ENCODE peak calls at places on chromosome 2, in six cellular contexts. U, I, Q, E, D and K are unnamed samples.

GRCh38 chr2:66929632-66930385 is 467.3 kb upstream of the ETAA1 start:
- DNase-seq in U (peak; percentile 94), I (peak; percentile 84), Q (no peak), E (peak; percentile 23), D (peak; percentile 70), K (no peak)

GRCh38 chr2:230922951-230923717 is 1.9 kb downstream of the GPR55 start:
- DNase-seq in U (no peak), I (no peak), Q (no peak), E (peak; percentile 5), D (no peak), K (no peak)

GRCh38 chr2:108988076-108988795 is 784 bp downstream of the EDAR start:
- DNase-seq in U (no peak), I (no peak), Q (no peak), E (no peak), D (no peak), K (no peak)

GRCh38 chr2:38750011-38750792 is 959 bp downstream of the SRSF7 start:
- DNase-seq in U (peak; percentile 45), I (peak; percentile 25), Q (peak; percentile 59), E (peak; percentile 72), D (no peak), K (no peak)

GRCh38 chr2:75500633-75501032 is 60.1 kb downstream of the EVA1A start:
- DNase-seq in U (no peak), I (no peak), Q (no peak), E (no peak), D (no peak), K (no peak)

GRCh38 chr2:239329972-239330572 is 70.7 kb downstream of the HDAC4 start:
- DNase-seq in U (peak; percentile 59), I (no peak), Q (peak; percentile 79), E (no peak), D (no peak), K (no peak)

GRCh38 chr2:9617749-9618148 is 13.0 kb downstream of the YWHAQ start:
- DNase-seq in U (no peak), I (peak; percentile 73), Q (no peak), E (no peak), D (no peak), K (no peak)

GRCh38 chr2:106523980-106524665 is 37.0 kb downstream of the CD8B2 start:
- DNase-seq in U (no peak), I (no peak), Q (no peak), E (no peak), D (no peak), K (no peak)

GRCh38 chr2:167264380-167264779 is 376.1 kb downstream of the XIRP2 start:
- DNase-seq in U (no peak), I (peak; percentile 35), Q (peak; percentile 25), E (peak; percentile 36), D (no peak), K (no peak)

GRCh38 chr2:66432801-66433694 is 1.9 kb upstream of the MEIS1 start:
- DNase-seq in U (peak; percentile 96), I (peak; percentile 98), Q (peak; percentile 87), E (peak; percentile 70), D (peak; percentile 95), K (no peak)

GRCh38 chr2:136305517-136306192 is 187.7 kb upstream of the CXCR4 start:
- DNase-seq in U (no peak), I (no peak), Q (no peak), E (no peak), D (no peak), K (no peak)

GRCh38 chr2:73830871-73831401 is 2.2 kb downstream of the STAMBP start:
- DNase-seq in U (no peak), I (peak; percentile 79), Q (no peak), E (no peak), D (peak; percentile 84), K (no peak)

GRCh38 chr2:190641469-190641868 is 7.4 kb upstream of the NAB1 start:
- DNase-seq in U (no peak), I (no peak), Q (no peak), E (no peak), D (no peak), K (no peak)

GRCh38 chr2:234879671-234880455 is 72.0 kb upstream of the SH3BP4 start:
- DNase-seq in U (no peak), I (peak; percentile 66), Q (no peak), E (no peak), D (peak; percentile 47), K (no peak)

GRCh38 chr2:181111059-181111458 is 130.7 kb downstream of the UBE2E3 start:
- DNase-seq in U (no peak), I (no peak), Q (no peak), E (no peak), D (no peak), K (no peak)

GRCh38 chr2:85001595-85001994 is 30.6 kb downstream of the KCMF1 start:
- DNase-seq in U (no peak), I (peak; percentile 23), Q (no peak), E (no peak), D (no peak), K (no peak)

GRCh38 chr2:84676295-84676694 is 160.0 kb downstream of the DNAH6 start:
- DNase-seq in U (no peak), I (no peak), Q (no peak), E (no peak), D (peak; percentile 27), K (no peak)

GRCh38 chr2:197358927-197359326 is 48.3 kb upstream of the ANKRD44 start:
- DNase-seq in U (no peak), I (no peak), Q (no peak), E (no peak), D (no peak), K (no peak)

GRCh38 chr2:19474128-19474527 is 115.7 kb upstream of the OSR1 start:
- DNase-seq in U (no peak), I (peak; percentile 22), Q (peak; percentile 45), E (peak; percentile 16), D (peak; percentile 87), K (no peak)

GRCh38 chr2:110219496-110220192 is 7.3 kb upstream of the MTLN start:
- DNase-seq in U (no peak), I (peak; percentile 35), Q (no peak), E (no peak), D (peak; percentile 37), K (no peak)

GRCh38 chr2:133390151-133390550 is 178.1 kb downstream of the NCKAP5 start:
- DNase-seq in U (no peak), I (no peak), Q (no peak), E (no peak), D (no peak), K (no peak)

GRCh38 chr2:60483400-60483799 is 70.1 kb downstream of the BCL11A start:
- DNase-seq in U (no peak), I (peak; percentile 65), Q (no peak), E (no peak), D (no peak), K (no peak)

GRCh38 chr2:51795248-51795888 is 763.4 kb upstream of the NRXN1 start:
- DNase-seq in U (no peak), I (no peak), Q (no peak), E (peak; percentile 33), D (no peak), K (peak; percentile 15)

GRCh38 chr2:96412307-96413066 is 76.9 kb downstream of the NCAPH start:
- DNase-seq in U (no peak), I (no peak), Q (no peak), E (no peak), D (no peak), K (no peak)

GRCh38 chr2:126645211-126645618 is 10.7 kb upstream of the GYPC start:
- DNase-seq in U (no peak), I (no peak), Q (no peak), E (no peak), D (no peak), K (no peak)

GRCh38 chr2:138712212-138712979 is 67.8 kb downstream of the NXPH2 start:
- DNase-seq in U (no peak), I (no peak), Q (no peak), E (no peak), D (no peak), K (no peak)

GRCh38 chr2:138713509-138713908 is 66.7 kb downstream of the NXPH2 start:
- DNase-seq in U (no peak), I (no peak), Q (no peak), E (no peak), D (no peak), K (peak; percentile 15)

GRCh38 chr2:138713069-138713496 is 67.1 kb downstream of the NXPH2 start:
- DNase-seq in U (no peak), I (no peak), Q (no peak), E (no peak), D (no peak), K (no peak)

GRCh38 chr2:138718405-138718804 is 61.8 kb downstream of the NXPH2 start:
- DNase-seq in U (no peak), I (no peak), Q (no peak), E (no peak), D (no peak), K (no peak)

GRCh38 chr2:138716183-138716582 is 64.0 kb downstream of the NXPH2 start:
- DNase-seq in U (no peak), I (no peak), Q (no peak), E (no peak), D (no peak), K (no peak)
- TF ChIP-seq CTCF in U (no peak), I (no peak), Q (no peak), E (no peak), D (no peak), K (peak; percentile 22)

DNA sequence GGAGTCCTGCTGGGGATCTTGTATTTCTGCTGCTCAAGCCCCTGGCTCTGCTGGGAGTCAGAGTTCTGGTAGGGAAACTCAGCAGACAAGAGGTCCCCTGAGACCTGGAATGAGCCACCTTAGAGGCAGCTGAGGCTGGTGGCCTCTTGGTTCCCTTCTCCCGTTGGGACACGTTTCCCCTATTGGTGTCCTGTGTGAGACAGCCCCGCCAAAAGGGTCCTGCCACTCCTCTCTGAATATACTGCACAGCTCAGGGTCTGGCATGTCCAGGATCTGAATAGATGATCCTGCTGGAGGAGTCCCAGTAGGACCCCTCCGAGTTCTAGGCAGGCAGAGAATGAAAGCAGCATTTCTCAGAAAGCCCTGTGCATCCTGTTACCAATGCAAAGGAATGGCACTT is 2.0 kb upstream of the RALB start:
- DNase-seq in U (no peak), I (no peak), Q (no peak), E (no peak), D (no peak), K (no peak)
- H3K4me3 ChIP-seq in U (no peak overlapping the region), I (no peak overlapping the region), Q (no peak overlapping the region), E (no peak overlapping the region), D (no peak overlapping the region), K (no peak overlapping the region)

GRCh38 chr2:149038442-149039212 is at the start of gene LYPD6B:
- DNase-seq in U (no peak), I (no peak), Q (no peak), E (peak; percentile 75), D (no peak), K (no peak)
- TF ChIP-seq CTCF in U (no peak), I (no peak), Q (no peak), E (no peak), D (no peak), K (peak; percentile 49)

DNA sequence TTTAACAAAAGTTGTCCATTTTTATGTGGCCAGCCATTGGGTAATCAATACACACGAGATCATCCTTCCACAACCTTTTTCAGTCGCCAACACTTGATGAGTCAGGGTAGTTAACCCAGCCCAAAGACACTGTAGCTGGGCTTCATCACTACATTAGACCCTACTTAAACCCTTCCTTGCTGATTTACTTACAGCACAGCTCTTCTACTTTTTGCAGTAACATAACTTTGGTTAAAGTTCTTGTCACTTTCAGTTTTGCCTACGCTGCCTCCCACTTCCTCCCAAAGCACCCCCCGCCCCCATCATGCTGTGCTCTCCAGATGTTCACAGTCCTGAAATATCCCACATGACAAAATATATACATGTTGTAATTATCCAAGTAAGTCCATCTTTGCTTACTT is 103.6 kb downstream of the CDK15 start:
- DNase-seq in U (peak; percentile 16), I (peak; percentile 50), Q (no peak), E (peak; percentile 13), D (peak; percentile 18), K (no peak)
- H3K4me3 ChIP-seq in U (no peak overlapping the region), I (no peak overlapping the region), Q (no peak overlapping the region), E (no peak overlapping the region), D (peak overlapping the region; percentile 3), K (no peak overlapping the region)